ENCODE peak calls at places on chromosome 11, in eight cellular contexts. I is GM23338, U is right lobe of liver, F is Calu3, Y is IMR-90, R is fibroblast of pulmonary artery, J is neural progenitor cell, E is colonic mucosa. N is an unnamed sample.

GRCh38 chr11:2140411-2141400 is 1.5 kb upstream of the IGF2 start:
- DNase-seq in I (peak; percentile 62), U (peak; percentile 14), F (no peak), Y (no peak), R (no peak), J (peak; percentile 71), E (no peak), N (no peak)

GRCh38 chr11:20131744-20132666 is 28.3 kb downstream of the DBX1 start:
- DNase-seq in I (peak; percentile 88), U (peak; percentile 54), F (peak; percentile 68), Y (peak; percentile 55), R (peak; percentile 72), J (peak; percentile 74), E (peak; percentile 66), N (no peak)

GRCh38 chr11:2745511-2745910 is 45.7 kb upstream of the KCNQ1OT1 start:
- DNase-seq in I (no peak), U (peak; percentile 15), F (no peak), Y (no peak), R (no peak), J (no peak), E (no peak), N (peak; percentile 65)

GRCh38 chr11:1531418-1531817 is 40.7 kb downstream of the DUSP8 start:
- DNase-seq in I (no peak), U (no peak), F (no peak), Y (no peak), R (no peak), J (no peak), E (no peak), N (no peak)

GRCh38 chr11:62921573-62922188 is 518 bp upstream of the CHRM1 start:
- DNase-seq in I (no peak), U (no peak), F (peak; percentile 42), Y (peak; percentile 17), R (peak; percentile 13), J (peak; percentile 13), E (peak; percentile 57), N (peak; percentile 80)

GRCh38 chr11:68481579-68482240 is 21.2 kb downstream of the PPP6R3 start:
- DNase-seq in I (no peak), U (no peak), F (no peak), Y (no peak), R (no peak), J (no peak), E (no peak), N (no peak)

GRCh38 chr11:1694064-1694845 is 2.7 kb upstream of the KRTAP5-6 start:
- DNase-seq in I (peak; percentile 94), U (peak; percentile 93), F (peak; percentile 94), Y (peak; percentile 61), R (peak; percentile 71), J (peak; percentile 94), E (peak; percentile 90), N (no peak)

GRCh38 chr11:19246816-19247215 is 6.1 kb upstream of the E2F8 start:
- DNase-seq in I (no peak), U (no peak), F (no peak), Y (no peak), R (no peak), J (no peak), E (no peak), N (no peak)

GRCh38 chr11:125564357-125564756 is 4.9 kb upstream of the EI24 start:
- DNase-seq in I (no peak), U (no peak), F (no peak), Y (no peak), R (no peak), J (no peak), E (no peak), N (no peak)

GRCh38 chr11:85086511-85087284 is 540.4 kb downstream of the DLG2 start:
- DNase-seq in I (no peak), U (no peak), F (no peak), Y (peak; percentile 52), R (no peak), J (no peak), E (no peak), N (no peak)

GRCh38 chr11:42923651-42924050 is 388.1 kb upstream of the API5 start:
- DNase-seq in I (no peak), U (no peak), F (no peak), Y (no peak), R (no peak), J (no peak), E (no peak), N (no peak)

GRCh38 chr11:121665211-121665838 is 212.6 kb upstream of the SORL1-AS1 start:
- DNase-seq in I (no peak), U (no peak), F (no peak), Y (no peak), R (no peak), J (no peak), E (no peak), N (no peak)

GRCh38 chr11:48034926-48035876 is 54.8 kb downstream of the PTPRJ start:
- DNase-seq in I (no peak), U (no peak), F (no peak), Y (no peak), R (no peak), J (no peak), E (no peak), N (no peak)

GRCh38 chr11:114042234-114042633 is 17.3 kb upstream of the ZBTB16 start:
- DNase-seq in I (no peak), U (no peak), F (no peak), Y (no peak), R (no peak), J (no peak), E (no peak), N (no peak)

GRCh38 chr11:72454791-72455190 is 20.5 kb upstream of the CLPB start:
- DNase-seq in I (peak; percentile 60), U (no peak), F (no peak), Y (no peak), R (no peak), J (peak; percentile 31), E (no peak), N (no peak)

GRCh38 chr11:94128171-94128745 is 383 bp upstream of the PANX1 start:
- DNase-seq in I (peak; percentile 63), U (no peak), F (no peak), Y (no peak), R (no peak), J (no peak), E (no peak), N (no peak)

GRCh38 chr11:36818410-36818809 is 220.4 kb upstream of the RAG2 start:
- DNase-seq in I (peak; percentile 17), U (no peak), F (peak; percentile 89), Y (no peak), R (no peak), J (peak; percentile 23), E (no peak), N (no peak)
- TF ChIP-seq CTCF in I (peak; percentile 45), U (peak; percentile 29), F (peak; percentile 66), Y (peak; percentile 18), R (peak; percentile 8), J (peak; percentile 57), E (no peak), N (peak; percentile 42)

DNA sequence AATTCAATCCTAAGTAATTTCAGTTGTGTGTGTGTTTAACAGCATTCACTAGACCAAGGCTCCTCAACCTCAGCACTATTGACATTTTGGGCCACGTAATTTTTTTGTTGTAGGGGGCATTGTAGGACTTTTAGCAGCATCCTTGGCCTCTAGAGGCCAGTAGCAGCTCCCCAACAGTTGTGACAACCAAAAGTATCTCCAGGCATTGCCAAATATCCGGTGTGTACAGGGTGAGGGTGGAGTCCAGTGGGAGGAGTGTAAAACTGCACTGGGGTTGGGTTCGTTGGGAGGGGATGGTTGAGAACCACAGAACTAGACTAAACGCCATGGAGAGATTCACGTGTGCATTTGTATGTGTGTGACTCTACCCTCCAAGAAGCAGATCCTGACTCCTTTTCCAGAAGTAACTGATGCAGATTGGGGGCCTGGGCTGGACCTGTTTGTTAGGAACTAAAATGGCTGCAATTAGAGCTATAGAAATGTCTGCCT is 5.9 kb upstream of the PHF21A start:
- DNase-seq in I (peak; percentile 45), U (peak; percentile 27), F (peak; percentile 62), Y (peak; percentile 49), R (peak; percentile 81), J (peak; percentile 23), E (peak; percentile 57), N (no peak)
- TF ChIP-seq CTCF in I (peak; percentile 47), U (peak; percentile 32), F (peak; percentile 36), Y (peak; percentile 39), R (peak; percentile 75), J (peak; percentile 40), E (peak; percentile 18), N (peak; percentile 54)

GRCh38 chr11:126939552-126939951 is 61.0 kb downstream of the KIRREL3 start:
- DNase-seq in I (no peak), U (no peak), F (no peak), Y (no peak), R (no peak), J (no peak), E (no peak), N (no peak)
- TF ChIP-seq CTCF in I (no peak), U (no peak), F (no peak), Y (no peak), R (no peak), J (no peak), E (no peak), N (no peak)

DNA sequence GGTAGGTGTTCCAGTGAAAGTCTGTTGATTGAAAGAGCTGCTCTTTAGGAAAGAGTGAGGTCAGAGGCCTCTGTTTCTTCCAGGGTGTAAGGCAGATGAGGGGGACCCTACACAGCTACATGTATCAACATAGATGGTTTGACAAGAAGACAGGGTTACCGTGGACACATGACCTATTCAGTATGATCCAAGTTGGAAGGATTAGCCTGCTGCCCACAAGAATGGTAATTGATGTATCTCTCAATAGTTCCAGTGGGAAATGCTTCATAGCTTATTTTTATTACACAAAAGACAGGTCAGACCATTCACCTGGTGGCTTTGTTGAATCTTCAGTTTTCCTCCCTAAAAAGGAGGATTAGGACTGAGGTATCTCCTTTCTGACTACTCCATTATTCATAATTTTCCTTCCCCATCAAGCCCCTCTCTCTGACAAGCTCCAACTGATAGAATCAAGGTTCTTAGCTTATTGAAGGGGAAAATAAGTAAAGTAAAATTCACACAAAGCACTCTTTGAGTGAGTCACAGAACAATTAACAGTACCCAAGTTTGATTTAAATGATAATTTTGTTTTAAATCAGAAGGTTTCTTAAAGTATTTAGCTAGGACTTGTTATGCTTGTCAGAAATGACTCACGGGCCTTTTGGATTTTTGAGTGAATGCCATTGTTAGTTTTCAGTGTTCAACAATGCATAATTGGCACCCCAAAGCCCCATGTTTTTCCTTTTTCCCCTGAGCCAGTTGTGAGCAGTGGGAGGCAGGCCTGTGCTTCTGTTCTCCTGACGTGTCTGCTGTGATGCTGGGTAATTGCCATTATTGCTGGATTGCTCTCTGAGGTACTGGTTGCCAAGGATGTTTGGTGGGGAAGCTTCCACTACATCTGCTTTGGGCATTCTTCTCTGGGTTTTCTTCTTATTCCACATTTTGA is 373.2 kb downstream of the DDX10 start:
- DNase-seq in I (no peak), U (no peak), F (no peak), Y (peak; percentile 61), R (peak; percentile 82), J (peak; percentile 12), E (no peak), N (no peak)
- TF ChIP-seq CTCF in I (no peak), U (no peak), F (no peak), Y (no peak), R (no peak), J (no peak), E (no peak), N (no peak)

N was measured in chondrocyte.